ENCODE peak calls at places on chromosomes 12 and 14, in five cellular contexts. One of them, this sample, is unnamed.

GRCh38 chr12:79262938-79263337 is 398.4 kb downstream of the SYT1 start:
- DNase-seq in BJ: no peak
- DNase-seq in mesothelial cell of epicardium: no peak
- DNase-seq in psoas muscle: no peak
- DNase-seq in right atrium auricular region: no peak
- DNase-seq in this sample: no peak

GRCh38 chr12:52874573-52875435 is 26.0 kb upstream of the KRT78 start:
- DNase-seq in BJ: no peak
- DNase-seq in mesothelial cell of epicardium: no peak
- DNase-seq in psoas muscle: no peak
- DNase-seq in right atrium auricular region: no peak
- DNase-seq in this sample: no peak

GRCh38 chr14:66228267-66228970 is 257.8 kb upstream of the CCDC196 start:
- DNase-seq in BJ: no peak
- DNase-seq in mesothelial cell of epicardium: no peak
- DNase-seq in psoas muscle: no peak
- DNase-seq in right atrium auricular region: no peak
- DNase-seq in this sample: no peak

GRCh38 chr14:92040431-92041040 is 677 bp upstream of the TRIP11 start:
- DNase-seq in BJ: no peak
- DNase-seq in mesothelial cell of epicardium: no peak
- DNase-seq in psoas muscle: no peak
- DNase-seq in right atrium auricular region: no peak
- DNase-seq in this sample: no peak

GRCh38 chr12:116264525-116265070 is 12.9 kb downstream of the MED13L start:
- DNase-seq in BJ: no peak
- DNase-seq in mesothelial cell of epicardium: no peak
- DNase-seq in psoas muscle: no peak
- DNase-seq in right atrium auricular region: no peak
- DNase-seq in this sample: no peak

GRCh38 chr14:91829511-91829910 is 37.8 kb downstream of the TC2N start:
- DNase-seq in BJ: no peak
- DNase-seq in mesothelial cell of epicardium: no peak
- DNase-seq in psoas muscle: no peak
- DNase-seq in right atrium auricular region: no peak
- DNase-seq in this sample: no peak

GRCh38 chr14:88868558-88869159 is 44.2 kb downstream of the TTC8 start:
- DNase-seq in BJ: no peak
- DNase-seq in mesothelial cell of epicardium: no peak
- DNase-seq in psoas muscle: no peak
- DNase-seq in right atrium auricular region: no peak
- DNase-seq in this sample: no peak

GRCh38 chr14:24565766-24566165 is 10.3 kb downstream of the CTSG start:
- DNase-seq in BJ: no peak
- DNase-seq in mesothelial cell of epicardium: no peak
- DNase-seq in psoas muscle: no peak
- DNase-seq in right atrium auricular region: no peak
- DNase-seq in this sample: no peak

GRCh38 chr14:81400852-81401251 is 728 bp upstream of the STON2 start:
- DNase-seq in BJ: peak
- DNase-seq in mesothelial cell of epicardium: no peak
- DNase-seq in psoas muscle: peak
- DNase-seq in right atrium auricular region: peak
- DNase-seq in this sample: peak

DNA sequence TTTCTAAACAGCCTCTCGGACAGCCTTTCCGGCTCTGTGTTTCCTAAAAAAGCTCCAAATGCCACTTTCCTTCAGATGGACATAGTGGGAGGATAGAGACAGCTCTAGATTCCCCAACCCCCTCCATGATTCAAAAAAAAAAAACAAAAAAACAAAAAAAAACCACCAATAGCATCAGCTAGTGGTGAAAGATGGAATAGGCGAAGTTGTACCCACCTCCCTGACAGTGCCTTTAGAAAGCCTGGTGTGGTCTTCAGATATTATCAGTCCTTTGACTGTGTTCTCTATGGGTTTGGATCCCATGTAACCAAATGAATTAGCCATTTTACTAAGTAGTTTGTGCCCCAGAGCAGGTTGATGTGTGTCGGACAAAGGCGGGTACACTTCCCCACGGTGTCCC is 94.1 kb downstream of the PHETA1 start:
- DNase-seq in BJ: no peak
- DNase-seq in mesothelial cell of epicardium: no peak
- DNase-seq in psoas muscle: no peak
- DNase-seq in right atrium auricular region: no peak
- DNase-seq in this sample: no peak
- TF ChIP-seq CTCF in BJ: peak
- TF ChIP-seq CTCF in mesothelial cell of epicardium: peak
- TF ChIP-seq CTCF in psoas muscle: no peak
- TF ChIP-seq CTCF in right atrium auricular region: no peak
- TF ChIP-seq CTCF in this sample: peak

GRCh38 chr12:114975974-114976310 is 292.0 kb upstream of the TBX3 start:
- DNase-seq in BJ: no peak
- DNase-seq in mesothelial cell of epicardium: no peak
- DNase-seq in psoas muscle: no peak
- DNase-seq in right atrium auricular region: no peak
- DNase-seq in this sample: no peak
- TF ChIP-seq CTCF in BJ: no peak
- TF ChIP-seq CTCF in mesothelial cell of epicardium: no peak
- TF ChIP-seq CTCF in psoas muscle: no peak
- TF ChIP-seq CTCF in right atrium auricular region: no peak
- TF ChIP-seq CTCF in this sample: no peak

DNA sequence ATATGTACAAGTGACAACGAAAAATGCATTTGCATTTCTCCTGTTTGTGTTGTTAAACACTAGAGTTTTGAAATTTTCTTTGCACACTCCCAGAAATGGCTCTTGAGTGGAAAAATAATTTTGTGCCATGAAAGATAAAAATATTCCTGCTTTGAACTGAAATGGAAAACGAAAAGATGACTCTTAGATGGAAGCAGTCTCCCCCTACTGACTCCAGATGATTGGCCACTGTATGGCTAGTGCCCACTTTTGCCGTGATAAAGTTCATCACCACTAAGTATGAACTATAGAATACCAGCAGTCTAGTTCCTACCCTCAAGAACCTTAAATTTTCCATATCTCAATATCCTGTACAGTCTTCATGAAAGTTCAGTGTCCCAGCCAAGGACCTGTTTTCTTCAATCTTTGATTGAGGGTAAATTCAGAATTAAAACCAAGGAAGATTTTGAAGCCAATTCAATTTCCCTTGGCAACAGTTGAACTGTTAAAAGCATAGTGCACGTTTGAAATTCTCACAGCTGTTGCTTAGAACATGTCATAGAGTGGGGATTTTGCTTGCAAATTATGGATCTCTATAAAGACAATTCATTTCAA is 1.6 kb upstream of the PPP2R5E start:
- DNase-seq in BJ: no peak
- DNase-seq in mesothelial cell of epicardium: no peak
- DNase-seq in psoas muscle: no peak
- DNase-seq in right atrium auricular region: no peak
- DNase-seq in this sample: no peak
- TF ChIP-seq CTCF in BJ: peak
- TF ChIP-seq CTCF in mesothelial cell of epicardium: no peak
- TF ChIP-seq CTCF in psoas muscle: peak
- TF ChIP-seq CTCF in right atrium auricular region: no peak
- TF ChIP-seq CTCF in this sample: peak

DNA sequence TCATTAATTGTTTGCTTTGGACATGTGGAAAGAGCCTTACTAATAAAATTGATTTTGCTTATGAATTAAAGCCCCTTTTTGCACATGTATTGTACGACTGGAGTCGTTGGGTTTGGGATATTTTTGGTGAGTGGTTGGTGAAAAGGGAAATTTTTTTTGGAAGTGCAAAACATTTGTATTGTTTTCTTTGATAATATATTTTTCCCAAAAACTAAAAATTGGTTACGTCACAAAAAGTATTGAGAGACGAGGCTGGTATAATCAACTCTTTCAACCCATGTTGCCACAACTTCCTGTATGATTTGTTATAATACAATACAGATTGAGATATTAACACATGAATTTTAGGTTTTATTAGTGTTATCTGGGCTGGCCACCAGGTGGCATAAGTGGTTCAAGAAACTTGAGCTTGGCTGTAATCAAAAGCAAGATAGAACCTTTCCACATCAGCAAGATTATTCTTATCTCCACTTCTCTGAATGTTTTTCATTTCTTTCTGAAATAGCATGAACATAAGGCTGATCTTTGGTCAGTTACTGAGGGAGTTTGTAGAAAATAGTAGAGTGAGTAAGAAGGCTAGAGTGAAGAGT is 8.7 kb downstream of the NGDN start:
- DNase-seq in BJ: no peak
- DNase-seq in mesothelial cell of epicardium: peak
- DNase-seq in psoas muscle: peak
- DNase-seq in right atrium auricular region: peak
- DNase-seq in this sample: peak
- TF ChIP-seq CTCF in BJ: peak
- TF ChIP-seq CTCF in mesothelial cell of epicardium: peak
- TF ChIP-seq CTCF in psoas muscle: peak
- TF ChIP-seq CTCF in right atrium auricular region: peak
- TF ChIP-seq CTCF in this sample: peak

GRCh38 chr14:78762331-78762730 is 592.2 kb downstream of the NRXN3 start:
- DNase-seq in BJ: no peak
- DNase-seq in mesothelial cell of epicardium: no peak
- DNase-seq in psoas muscle: no peak
- DNase-seq in right atrium auricular region: no peak
- DNase-seq in this sample: no peak

GRCh38 chr14:78763746-78764145 is 593.6 kb downstream of the NRXN3 start:
- DNase-seq in BJ: no peak
- DNase-seq in mesothelial cell of epicardium: no peak
- DNase-seq in psoas muscle: no peak
- DNase-seq in right atrium auricular region: no peak
- DNase-seq in this sample: no peak

GRCh38 chr14:78754059-78754458 is 583.9 kb downstream of the NRXN3 start:
- DNase-seq in BJ: no peak
- DNase-seq in mesothelial cell of epicardium: no peak
- DNase-seq in psoas muscle: no peak
- DNase-seq in right atrium auricular region: no peak
- DNase-seq in this sample: no peak

GRCh38 chr14:78752789-78753188 is 582.6 kb downstream of the NRXN3 start:
- DNase-seq in BJ: no peak
- DNase-seq in mesothelial cell of epicardium: no peak
- DNase-seq in psoas muscle: no peak
- DNase-seq in right atrium auricular region: no peak
- DNase-seq in this sample: no peak

GRCh38 chr14:78758333-78758732 is 588.2 kb downstream of the NRXN3 start:
- DNase-seq in BJ: no peak
- DNase-seq in mesothelial cell of epicardium: no peak
- DNase-seq in psoas muscle: no peak
- DNase-seq in right atrium auricular region: no peak
- DNase-seq in this sample: no peak
- TF ChIP-seq CTCF in BJ: peak
- TF ChIP-seq CTCF in mesothelial cell of epicardium: peak
- TF ChIP-seq CTCF in psoas muscle: peak
- TF ChIP-seq CTCF in right atrium auricular region: no peak
- TF ChIP-seq CTCF in this sample: peak

GRCh38 chr12:11510671-11511070 is 115.3 kb upstream of the PRB2 start:
- DNase-seq in BJ: no peak
- DNase-seq in mesothelial cell of epicardium: no peak
- DNase-seq in psoas muscle: no peak
- DNase-seq in right atrium auricular region: no peak
- DNase-seq in this sample: no peak

GRCh38 chr12:11517080-11517479 is 121.7 kb upstream of the PRB2 start:
- DNase-seq in BJ: no peak
- DNase-seq in mesothelial cell of epicardium: no peak
- DNase-seq in psoas muscle: no peak
- DNase-seq in right atrium auricular region: no peak
- DNase-seq in this sample: no peak

GRCh38 chr12:11508699-11509098 is 113.3 kb upstream of the PRB2 start:
- DNase-seq in BJ: no peak
- DNase-seq in mesothelial cell of epicardium: no peak
- DNase-seq in psoas muscle: no peak
- DNase-seq in right atrium auricular region: no peak
- DNase-seq in this sample: no peak

GRCh38 chr12:11513288-11513687 is 117.9 kb upstream of the PRB2 start:
- DNase-seq in BJ: no peak
- DNase-seq in mesothelial cell of epicardium: no peak
- DNase-seq in psoas muscle: no peak
- DNase-seq in right atrium auricular region: no peak
- DNase-seq in this sample: no peak
- TF ChIP-seq CTCF in BJ: no peak
- TF ChIP-seq CTCF in mesothelial cell of epicardium: no peak
- TF ChIP-seq CTCF in psoas muscle: no peak
- TF ChIP-seq CTCF in right atrium auricular region: no peak
- TF ChIP-seq CTCF in this sample: no peak

DNA sequence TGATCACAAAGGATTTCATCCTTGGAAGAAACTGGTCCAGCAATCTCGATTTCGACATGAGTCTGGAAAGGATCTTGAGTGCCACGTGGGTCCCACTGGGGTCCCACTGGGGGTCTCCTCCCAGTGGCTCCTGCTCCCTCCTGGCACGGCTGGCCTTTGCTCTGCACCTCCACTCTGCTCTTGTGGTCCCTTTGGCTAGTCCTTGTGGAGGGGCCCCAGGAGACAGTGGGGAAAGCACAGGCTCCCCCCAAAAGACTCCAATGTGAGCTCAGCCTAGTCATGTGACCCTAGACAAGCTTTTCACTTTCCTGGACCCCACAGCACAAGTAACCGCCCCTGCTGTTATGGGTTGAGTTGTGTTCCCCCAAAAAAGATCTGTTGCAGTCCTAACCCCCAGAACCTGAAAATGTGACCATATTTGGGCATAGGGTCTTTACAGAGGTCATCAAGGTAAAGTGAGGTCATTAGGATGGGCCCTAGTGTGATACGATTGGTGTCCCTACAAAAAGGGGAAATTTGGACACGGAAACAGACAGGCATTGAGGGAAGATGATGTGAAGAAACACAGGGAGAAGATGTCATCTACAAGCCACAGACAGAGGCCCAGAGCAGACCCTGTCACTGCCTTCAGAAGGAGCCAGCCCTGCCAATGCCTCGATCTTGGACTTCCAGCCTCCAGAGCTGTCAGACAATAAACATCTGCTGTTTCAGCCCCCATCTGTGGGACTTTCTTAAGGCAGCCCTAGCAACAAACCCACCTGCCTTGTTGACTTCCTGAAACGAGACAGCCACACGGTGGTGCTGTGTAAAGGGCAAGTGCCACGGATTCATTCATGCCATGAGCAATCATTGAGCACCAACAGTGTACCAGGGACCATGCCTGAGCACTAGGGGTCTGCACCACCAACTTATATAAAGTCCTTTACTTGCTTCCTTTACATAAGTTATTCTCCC is 23.8 kb upstream of the PPP2R5C start:
- DNase-seq in BJ: no peak
- DNase-seq in mesothelial cell of epicardium: no peak
- DNase-seq in psoas muscle: no peak
- DNase-seq in right atrium auricular region: no peak
- DNase-seq in this sample: no peak
- TF ChIP-seq CTCF in BJ: peak
- TF ChIP-seq CTCF in mesothelial cell of epicardium: no peak
- TF ChIP-seq CTCF in psoas muscle: no peak
- TF ChIP-seq CTCF in right atrium auricular region: no peak
- TF ChIP-seq CTCF in this sample: no peak

DNA sequence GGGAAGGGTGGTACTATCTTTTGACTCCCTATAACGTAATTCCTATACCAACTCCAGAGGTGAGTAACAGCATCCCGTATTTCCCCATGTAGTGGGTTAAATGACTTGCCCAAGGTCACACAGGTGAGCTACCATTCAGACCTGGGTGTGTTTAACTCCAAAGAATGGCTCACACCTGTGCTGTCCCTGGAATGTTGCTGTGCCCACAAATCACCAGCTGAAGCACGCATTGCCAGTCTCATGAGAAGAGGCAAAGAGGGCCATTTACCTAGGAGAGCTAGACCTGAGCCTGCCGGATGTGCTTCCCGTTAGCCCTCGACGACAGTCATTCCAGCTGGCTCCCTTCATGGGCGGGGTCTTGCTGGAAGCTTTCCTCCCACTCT is 106.7 kb upstream of the VASH1 start:
- DNase-seq in BJ: no peak
- DNase-seq in mesothelial cell of epicardium: no peak
- DNase-seq in psoas muscle: no peak
- DNase-seq in right atrium auricular region: no peak
- DNase-seq in this sample: no peak
- TF ChIP-seq CTCF in BJ: no peak
- TF ChIP-seq CTCF in mesothelial cell of epicardium: no peak
- TF ChIP-seq CTCF in psoas muscle: no peak
- TF ChIP-seq CTCF in right atrium auricular region: no peak
- TF ChIP-seq CTCF in this sample: no peak